ENCODE peak calls at places on chromosome 1, in six cellular contexts. P, X, A, J, Q and D are unnamed samples.

GRCh38 chr1:89464008-89464407 is 60.6 kb upstream of the LRRC8B start:
- DNase-seq in X (no peak), Q (no peak), P (peak), A (no peak), J (no peak), D (no peak)

GRCh38 chr1:6028042-6028895 is 17.4 kb upstream of the KCNAB2 start:
- DNase-seq in X (peak), P (peak), A (peak), J (no peak), Q (no peak), D (no peak)

GRCh38 chr1:108570128-108570527 is 10.2 kb downstream of the EEIG2 start:
- DNase-seq in Q (no peak), X (peak), P (peak), A (no peak), J (peak), D (peak)

GRCh38 chr1:30083800-30084464 is 639.5 kb downstream of the MATN1 start:
- DNase-seq in X (no peak), Q (peak), P (no peak), J (peak), A (no peak), D (peak)

GRCh38 chr1:177173976-177174375 is 3.2 kb downstream of the BRINP2 start:
- DNase-seq in J (no peak), Q (no peak), A (no peak), P (no peak), X (no peak), D (no peak)

GRCh38 chr1:167671727-167672511 is 41.9 kb downstream of the RCSD1 start:
- DNase-seq in Q (no peak), A (no peak), P (no peak), X (no peak), J (peak), D (no peak)

GRCh38 chr1:170032531-170033295 is 41.8 kb downstream of the KIFAP3 start:
- DNase-seq in A (no peak), J (peak), P (no peak), X (no peak), Q (no peak), D (peak)

GRCh38 chr1:30707412-30708360 is 15.7 kb downstream of the MATN1 start:
- DNase-seq in J (peak), Q (no peak), X (peak), P (peak), A (peak), D (peak)

GRCh38 chr1:211482306-211482705 is 9.7 kb downstream of the RD3 start:
- DNase-seq in Q (no peak), A (no peak), P (no peak), J (no peak), X (no peak), D (no peak)